ENCODE peak calls at places on chromosomes 12 and 14, in eight cellular contexts. One of them, this sample, is unnamed.

GRCh38 chr14:100332797-100333196 is 9.7 kb downstream of the SLC25A47 start:
- DNase-seq in DND-41: no peak
- DNase-seq in right lobe of liver: no peak
- DNase-seq in CD8-positive, alpha-beta T cell: no peak
- DNase-seq in heart left ventricle: no peak
- DNase-seq in GM23338: no peak
- DNase-seq in brain microvascular endothelial cell: no peak
- DNase-seq in prostate gland: no peak
- DNase-seq in this sample: no peak

GRCh38 chr14:102356280-102356679 is 6.4 kb downstream of the CINP start:
- DNase-seq in DND-41: no peak
- DNase-seq in right lobe of liver: no peak
- DNase-seq in CD8-positive, alpha-beta T cell: no peak
- DNase-seq in heart left ventricle: no peak
- DNase-seq in GM23338: no peak
- DNase-seq in brain microvascular endothelial cell: no peak
- DNase-seq in prostate gland: no peak
- DNase-seq in this sample: no peak

GRCh38 chr12:107568718-107569117 is 116.9 kb upstream of the PWP1 start:
- DNase-seq in DND-41: no peak
- DNase-seq in right lobe of liver: no peak
- DNase-seq in CD8-positive, alpha-beta T cell: no peak
- DNase-seq in heart left ventricle: no peak
- DNase-seq in GM23338: no peak
- DNase-seq in brain microvascular endothelial cell: no peak
- DNase-seq in prostate gland: no peak
- DNase-seq in this sample: no peak

GRCh38 chr14:104888489-104889373 is 23.7 kb downstream of the CEP170B start:
- DNase-seq in DND-41: no peak
- DNase-seq in right lobe of liver: peak
- DNase-seq in CD8-positive, alpha-beta T cell: no peak
- DNase-seq in heart left ventricle: peak
- DNase-seq in GM23338: no peak
- DNase-seq in brain microvascular endothelial cell: no peak
- DNase-seq in prostate gland: no peak
- DNase-seq in this sample: no peak

GRCh38 chr12:71958993-71959588 is 20.4 kb downstream of the TPH2 start:
- DNase-seq in DND-41: no peak
- DNase-seq in right lobe of liver: no peak
- DNase-seq in CD8-positive, alpha-beta T cell: no peak
- DNase-seq in heart left ventricle: no peak
- DNase-seq in GM23338: no peak
- DNase-seq in brain microvascular endothelial cell: peak
- DNase-seq in prostate gland: no peak
- DNase-seq in this sample: no peak

GRCh38 chr12:66725031-66725430 is 46.2 kb upstream of the GRIP1 start:
- DNase-seq in DND-41: no peak
- DNase-seq in right lobe of liver: no peak
- DNase-seq in CD8-positive, alpha-beta T cell: no peak
- DNase-seq in heart left ventricle: no peak
- DNase-seq in GM23338: no peak
- DNase-seq in brain microvascular endothelial cell: no peak
- DNase-seq in prostate gland: no peak
- DNase-seq in this sample: no peak

GRCh38 chr12:32032205-32032810 is 73.1 kb downstream of the RESF1 start:
- DNase-seq in DND-41: no peak
- DNase-seq in right lobe of liver: no peak
- DNase-seq in CD8-positive, alpha-beta T cell: no peak
- DNase-seq in heart left ventricle: no peak
- DNase-seq in GM23338: no peak
- DNase-seq in brain microvascular endothelial cell: no peak
- DNase-seq in prostate gland: no peak
- DNase-seq in this sample: no peak

GRCh38 chr12:2593045-2593444 is 201.7 kb upstream of the FKBP4 start:
- DNase-seq in DND-41: no peak
- DNase-seq in right lobe of liver: no peak
- DNase-seq in CD8-positive, alpha-beta T cell: no peak
- DNase-seq in heart left ventricle: no peak
- DNase-seq in GM23338: no peak
- DNase-seq in brain microvascular endothelial cell: no peak
- DNase-seq in prostate gland: no peak
- DNase-seq in this sample: no peak

GRCh38 chr14:74425525-74426201 is 347 bp downstream of the SYNDIG1L start:
- DNase-seq in DND-41: no peak
- DNase-seq in right lobe of liver: peak
- DNase-seq in CD8-positive, alpha-beta T cell: peak
- DNase-seq in heart left ventricle: no peak
- DNase-seq in GM23338: peak
- DNase-seq in brain microvascular endothelial cell: no peak
- DNase-seq in prostate gland: no peak
- DNase-seq in this sample: peak

GRCh38 chr12:96425321-96425720 is 25.1 kb upstream of the CDK17 start:
- DNase-seq in DND-41: no peak
- DNase-seq in right lobe of liver: no peak
- DNase-seq in CD8-positive, alpha-beta T cell: no peak
- DNase-seq in heart left ventricle: no peak
- DNase-seq in GM23338: no peak
- DNase-seq in brain microvascular endothelial cell: peak
- DNase-seq in prostate gland: no peak
- DNase-seq in this sample: no peak

GRCh38 chr14:24816011-24816928 is 182.3 kb upstream of the GZMB start:
- DNase-seq in DND-41: no peak
- DNase-seq in right lobe of liver: peak
- DNase-seq in CD8-positive, alpha-beta T cell: no peak
- DNase-seq in heart left ventricle: no peak
- DNase-seq in GM23338: no peak
- DNase-seq in brain microvascular endothelial cell: no peak
- DNase-seq in prostate gland: no peak
- DNase-seq in this sample: no peak
- H3K27ac ChIP-seq in DND-41: no peak
- H3K27ac ChIP-seq in right lobe of liver: peak
- H3K27ac ChIP-seq in CD8-positive, alpha-beta T cell: no peak
- H3K27ac ChIP-seq in heart left ventricle: peak
- H3K27ac ChIP-seq in GM23338: no peak
- H3K27ac ChIP-seq in brain microvascular endothelial cell: no peak
- H3K27ac ChIP-seq in prostate gland: peak
- H3K27ac ChIP-seq in this sample: no peak

DNA sequence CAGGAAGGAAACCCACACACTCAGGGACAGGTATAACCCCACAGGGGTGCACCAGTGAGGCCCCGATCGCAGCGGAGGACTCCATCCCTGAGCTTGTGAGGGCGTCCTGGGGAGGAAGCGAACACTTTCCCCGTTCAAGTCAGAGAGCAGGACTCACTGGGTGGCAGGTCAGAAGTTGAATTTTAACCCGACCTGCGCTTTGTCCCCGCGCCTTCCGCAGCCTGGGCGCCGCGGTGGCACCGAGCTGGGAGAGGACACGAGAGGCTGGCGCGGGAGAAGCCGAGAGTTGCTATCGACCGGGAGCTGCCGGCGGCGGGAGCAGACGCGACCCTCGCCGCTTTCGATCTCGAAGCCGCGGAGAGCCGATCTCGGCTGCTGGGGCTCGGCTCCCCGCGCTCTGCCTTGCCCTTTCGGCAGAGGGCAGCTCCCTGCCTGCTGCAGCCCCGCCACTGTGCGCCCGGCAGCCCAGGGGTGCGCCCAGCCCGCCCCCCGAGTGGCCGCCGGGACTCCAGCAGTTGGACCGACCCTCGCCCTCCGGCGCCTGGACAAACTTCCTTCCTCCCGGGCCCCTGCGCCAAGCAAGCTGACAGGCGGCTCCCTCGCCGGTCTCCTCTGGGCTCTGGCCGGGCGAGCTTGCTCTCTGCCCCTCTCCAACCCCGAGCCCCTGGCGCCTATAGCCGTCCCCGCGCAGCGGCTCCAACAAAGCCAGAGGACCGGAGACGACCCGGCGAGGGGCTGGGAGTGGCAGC is 918 bp downstream of the LIN7A start:
- DNase-seq in DND-41: no peak
- DNase-seq in right lobe of liver: peak
- DNase-seq in CD8-positive, alpha-beta T cell: no peak
- DNase-seq in heart left ventricle: peak
- DNase-seq in GM23338: peak
- DNase-seq in brain microvascular endothelial cell: peak
- DNase-seq in prostate gland: peak
- DNase-seq in this sample: peak
- TF ChIP-seq CTCF in DND-41: no peak
- TF ChIP-seq CTCF in right lobe of liver: peak
- TF ChIP-seq CTCF in CD8-positive, alpha-beta T cell: no peak
- TF ChIP-seq CTCF in heart left ventricle: no peak
- TF ChIP-seq CTCF in GM23338: no peak
- TF ChIP-seq CTCF in brain microvascular endothelial cell: peak
- TF ChIP-seq CTCF in prostate gland: no peak
- TF ChIP-seq CTCF in this sample: no peak

DNA sequence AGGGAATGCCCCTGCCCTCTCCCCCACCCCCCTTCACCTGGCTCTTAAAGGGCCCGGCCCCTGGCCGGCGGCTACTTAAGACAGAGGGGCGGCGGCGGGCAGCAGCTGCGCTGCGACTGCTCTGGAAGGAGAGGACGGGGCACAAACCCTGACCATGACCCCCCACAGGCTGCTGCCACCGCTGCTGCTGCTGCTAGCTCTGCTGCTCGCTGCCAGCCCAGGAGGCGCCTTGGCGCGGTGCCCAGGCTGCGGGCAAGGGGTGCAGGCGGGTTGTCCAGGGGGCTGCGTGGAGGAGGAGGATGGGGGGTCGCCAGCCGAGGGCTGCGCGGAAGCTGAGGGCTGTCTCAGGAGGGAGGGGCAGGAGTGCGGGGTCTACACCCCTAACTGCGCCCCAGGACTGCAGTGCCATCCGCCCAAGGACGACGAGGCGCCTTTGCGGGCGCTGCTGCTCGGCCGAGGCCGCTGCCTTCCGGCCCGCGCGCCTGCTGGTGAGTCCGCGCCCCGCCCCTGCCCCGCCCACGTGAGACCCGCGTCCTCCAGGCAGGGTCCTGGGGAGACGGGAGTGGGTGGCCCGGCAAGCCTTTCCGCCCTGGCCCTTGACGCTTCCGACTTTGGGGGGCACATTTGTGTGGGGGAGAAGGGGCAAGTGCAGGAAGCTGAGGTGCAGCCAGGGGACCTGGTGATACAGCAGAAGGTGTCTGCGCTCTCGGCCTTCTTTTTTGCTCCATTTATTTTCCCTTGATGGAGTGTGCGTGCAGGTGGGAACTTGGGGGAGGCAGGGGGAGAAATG is at the start of gene IGFBP6:
- DNase-seq in DND-41: peak
- DNase-seq in right lobe of liver: peak
- DNase-seq in CD8-positive, alpha-beta T cell: peak
- DNase-seq in heart left ventricle: peak
- DNase-seq in GM23338: peak
- DNase-seq in brain microvascular endothelial cell: peak
- DNase-seq in prostate gland: no peak
- DNase-seq in this sample: no peak
- H3K4me3 ChIP-seq in DND-41: no peak
- H3K4me3 ChIP-seq in right lobe of liver: peak
- H3K4me3 ChIP-seq in CD8-positive, alpha-beta T cell: peak
- H3K4me3 ChIP-seq in heart left ventricle: peak
- H3K4me3 ChIP-seq in GM23338: peak
- H3K4me3 ChIP-seq in brain microvascular endothelial cell: peak
- H3K4me3 ChIP-seq in prostate gland: peak
- H3K4me3 ChIP-seq in this sample: peak

GRCh38 chr14:50657753-50658152 is 10.4 kb downstream of the SAV1 start:
- DNase-seq in DND-41: no peak
- DNase-seq in right lobe of liver: no peak
- DNase-seq in CD8-positive, alpha-beta T cell: no peak
- DNase-seq in heart left ventricle: no peak
- DNase-seq in GM23338: no peak
- DNase-seq in brain microvascular endothelial cell: no peak
- DNase-seq in prostate gland: no peak
- DNase-seq in this sample: no peak
- H3K27ac ChIP-seq in DND-41: no peak
- H3K27ac ChIP-seq in right lobe of liver: peak
- H3K27ac ChIP-seq in CD8-positive, alpha-beta T cell: no peak
- H3K27ac ChIP-seq in heart left ventricle: peak
- H3K27ac ChIP-seq in GM23338: peak
- H3K27ac ChIP-seq in brain microvascular endothelial cell: peak
- H3K27ac ChIP-seq in prostate gland: peak
- H3K27ac ChIP-seq in this sample: peak

GRCh38 chr14:22552827-22553076 is 36.3 kb downstream of the DAD1 start:
- DNase-seq in DND-41: no peak
- DNase-seq in right lobe of liver: no peak
- DNase-seq in CD8-positive, alpha-beta T cell: peak
- DNase-seq in heart left ventricle: no peak
- DNase-seq in GM23338: no peak
- DNase-seq in brain microvascular endothelial cell: no peak
- DNase-seq in prostate gland: no peak
- DNase-seq in this sample: no peak

GRCh38 chr14:22552001-22552826 is 36.8 kb downstream of the DAD1 start:
- DNase-seq in DND-41: no peak
- DNase-seq in right lobe of liver: no peak
- DNase-seq in CD8-positive, alpha-beta T cell: peak
- DNase-seq in heart left ventricle: no peak
- DNase-seq in GM23338: no peak
- DNase-seq in brain microvascular endothelial cell: no peak
- DNase-seq in prostate gland: no peak
- DNase-seq in this sample: no peak

GRCh38 chr14:22549981-22550670 is 38.9 kb downstream of the DAD1 start:
- DNase-seq in DND-41: no peak
- DNase-seq in right lobe of liver: no peak
- DNase-seq in CD8-positive, alpha-beta T cell: peak
- DNase-seq in heart left ventricle: no peak
- DNase-seq in GM23338: peak
- DNase-seq in brain microvascular endothelial cell: peak
- DNase-seq in prostate gland: no peak
- DNase-seq in this sample: no peak

GRCh38 chr14:22553445-22553844 is 35.6 kb downstream of the DAD1 start:
- DNase-seq in DND-41: no peak
- DNase-seq in right lobe of liver: no peak
- DNase-seq in CD8-positive, alpha-beta T cell: no peak
- DNase-seq in heart left ventricle: no peak
- DNase-seq in GM23338: no peak
- DNase-seq in brain microvascular endothelial cell: no peak
- DNase-seq in prostate gland: no peak
- DNase-seq in this sample: no peak

DNA sequence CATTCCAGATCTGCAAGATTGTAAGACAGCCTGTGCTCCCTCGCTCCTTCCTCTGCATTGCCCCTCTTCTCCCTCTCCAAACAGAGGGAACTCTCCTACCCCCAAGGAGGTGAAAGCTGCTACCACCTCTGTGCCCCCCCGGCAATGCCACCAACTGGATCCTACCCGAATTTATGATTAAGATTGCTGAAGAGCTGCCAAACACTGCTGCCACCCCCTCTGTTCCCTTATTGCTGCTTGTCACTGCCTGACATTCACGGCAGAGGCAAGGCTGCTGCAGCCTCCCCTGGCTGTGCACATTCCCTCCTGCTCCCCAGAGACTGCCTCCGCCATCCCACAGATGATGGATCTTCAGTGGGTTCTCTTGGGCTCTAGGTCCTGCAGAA is 37.4 kb downstream of the DAD1 start:
- DNase-seq in DND-41: no peak
- DNase-seq in right lobe of liver: no peak
- DNase-seq in CD8-positive, alpha-beta T cell: peak
- DNase-seq in heart left ventricle: no peak
- DNase-seq in GM23338: no peak
- DNase-seq in brain microvascular endothelial cell: no peak
- DNase-seq in prostate gland: no peak
- DNase-seq in this sample: no peak
- TF ChIP-seq CTCF in DND-41: no peak
- TF ChIP-seq CTCF in right lobe of liver: no peak
- TF ChIP-seq CTCF in CD8-positive, alpha-beta T cell: no peak
- TF ChIP-seq CTCF in heart left ventricle: no peak
- TF ChIP-seq CTCF in GM23338: no peak
- TF ChIP-seq CTCF in brain microvascular endothelial cell: no peak
- TF ChIP-seq CTCF in prostate gland: no peak
- TF ChIP-seq CTCF in this sample: no peak